ENCODE peak calls at places on chromosomes 1 and 21, in nine cellular contexts. One of them, this sample, is unnamed.

GRCh38 chr1:10630661-10631120 is 155.9 kb downstream of the PEX14 start:
- DNase-seq in fibroblast of the aortic adventitia: no peak
- DNase-seq in BE2C: no peak
- DNase-seq in CD8-positive, alpha-beta T cell: no peak
- DNase-seq in DND-41: no peak
- DNase-seq in transverse colon: no peak
- DNase-seq in AG09319: no peak
- DNase-seq in GM23338: no peak
- DNase-seq in endothelial cell: no peak
- DNase-seq in this sample: no peak

GRCh38 chr21:44525431-44526095 is 14.4 kb downstream of the KRTAP10-1 start:
- DNase-seq in GM23338: no peak
- DNase-seq in CD8-positive, alpha-beta T cell: no peak
- DNase-seq in BE2C: peak
- DNase-seq in AG09319: no peak
- DNase-seq in endothelial cell: no peak
- DNase-seq in transverse colon: peak
- DNase-seq in DND-41: no peak
- DNase-seq in fibroblast of the aortic adventitia: no peak
- DNase-seq in this sample: peak

GRCh38 chr1:29283804-29284195 is 47.5 kb downstream of the PTPRU start:
- DNase-seq in endothelial cell: no peak
- DNase-seq in GM23338: peak
- DNase-seq in fibroblast of the aortic adventitia: no peak
- DNase-seq in transverse colon: no peak
- DNase-seq in AG09319: no peak
- DNase-seq in BE2C: no peak
- DNase-seq in DND-41: no peak
- DNase-seq in CD8-positive, alpha-beta T cell: no peak
- DNase-seq in this sample: no peak

GRCh38 chr1:12138196-12139183 is 28.3 kb upstream of the TNFRSF1B start:
- DNase-seq in fibroblast of the aortic adventitia: no peak
- DNase-seq in AG09319: no peak
- DNase-seq in CD8-positive, alpha-beta T cell: no peak
- DNase-seq in transverse colon: no peak
- DNase-seq in DND-41: no peak
- DNase-seq in BE2C: no peak
- DNase-seq in endothelial cell: no peak
- DNase-seq in GM23338: no peak
- DNase-seq in this sample: no peak

GRCh38 chr1:204731997-204732396 is 46.5 kb upstream of the LRRN2 start:
- DNase-seq in CD8-positive, alpha-beta T cell: no peak
- DNase-seq in GM23338: no peak
- DNase-seq in endothelial cell: no peak
- DNase-seq in AG09319: no peak
- DNase-seq in transverse colon: no peak
- DNase-seq in BE2C: no peak
- DNase-seq in DND-41: no peak
- DNase-seq in fibroblast of the aortic adventitia: no peak
- DNase-seq in this sample: no peak

GRCh38 chr21:35606578-35606977 is 453.7 kb downstream of the SETD4 start:
- DNase-seq in fibroblast of the aortic adventitia: no peak
- DNase-seq in transverse colon: no peak
- DNase-seq in BE2C: no peak
- DNase-seq in GM23338: no peak
- DNase-seq in CD8-positive, alpha-beta T cell: no peak
- DNase-seq in DND-41: no peak
- DNase-seq in endothelial cell: no peak
- DNase-seq in AG09319: no peak
- DNase-seq in this sample: no peak

GRCh38 chr1:212759683-212760082 is 31.9 kb downstream of the NSL1 start:
- DNase-seq in DND-41: no peak
- DNase-seq in BE2C: no peak
- DNase-seq in fibroblast of the aortic adventitia: no peak
- DNase-seq in CD8-positive, alpha-beta T cell: no peak
- DNase-seq in endothelial cell: no peak
- DNase-seq in GM23338: no peak
- DNase-seq in transverse colon: no peak
- DNase-seq in AG09319: no peak
- DNase-seq in this sample: no peak

GRCh38 chr21:45993210-45994085 is 11.9 kb downstream of the COL6A1 start:
- DNase-seq in transverse colon: peak
- DNase-seq in DND-41: no peak
- DNase-seq in AG09319: no peak
- DNase-seq in fibroblast of the aortic adventitia: no peak
- DNase-seq in BE2C: peak
- DNase-seq in GM23338: no peak
- DNase-seq in CD8-positive, alpha-beta T cell: peak
- DNase-seq in endothelial cell: peak
- DNase-seq in this sample: peak

GRCh38 chr1:152953761-152954160 is 6.8 kb downstream of the SPRR5 start:
- DNase-seq in endothelial cell: no peak
- DNase-seq in transverse colon: no peak
- DNase-seq in BE2C: no peak
- DNase-seq in fibroblast of the aortic adventitia: no peak
- DNase-seq in CD8-positive, alpha-beta T cell: no peak
- DNase-seq in GM23338: no peak
- DNase-seq in DND-41: no peak
- DNase-seq in AG09319: no peak
- DNase-seq in this sample: no peak

GRCh38 chr1:33410091-33410701 is 20.7 kb downstream of the PHC2 start:
- DNase-seq in BE2C: peak
- DNase-seq in DND-41: no peak
- DNase-seq in fibroblast of the aortic adventitia: peak
- DNase-seq in CD8-positive, alpha-beta T cell: no peak
- DNase-seq in transverse colon: no peak
- DNase-seq in endothelial cell: no peak
- DNase-seq in GM23338: peak
- DNase-seq in AG09319: no peak
- DNase-seq in this sample: no peak

GRCh38 chr1:95916616-95917015 is 682.6 kb downstream of the RWDD3 start:
- DNase-seq in GM23338: peak
- DNase-seq in fibroblast of the aortic adventitia: peak
- DNase-seq in transverse colon: no peak
- DNase-seq in DND-41: no peak
- DNase-seq in BE2C: peak
- DNase-seq in endothelial cell: no peak
- DNase-seq in CD8-positive, alpha-beta T cell: no peak
- DNase-seq in AG09319: no peak
- DNase-seq in this sample: no peak

GRCh38 chr1:67688526-67689219 is 3.7 kb downstream of the GADD45A start:
- DNase-seq in DND-41: no peak
- DNase-seq in CD8-positive, alpha-beta T cell: no peak
- DNase-seq in endothelial cell: peak
- DNase-seq in transverse colon: no peak
- DNase-seq in GM23338: no peak
- DNase-seq in AG09319: no peak
- DNase-seq in fibroblast of the aortic adventitia: peak
- DNase-seq in BE2C: no peak
- DNase-seq in this sample: no peak

GRCh38 chr1:10431065-10431730 is 965 bp downstream of the CENPS start:
- DNase-seq in GM23338: peak
- DNase-seq in BE2C: no peak
- DNase-seq in DND-41: peak
- DNase-seq in CD8-positive, alpha-beta T cell: no peak
- DNase-seq in AG09319: no peak
- DNase-seq in transverse colon: no peak
- DNase-seq in fibroblast of the aortic adventitia: peak
- DNase-seq in endothelial cell: peak
- DNase-seq in this sample: no peak

GRCh38 chr1:162690672-162691434 is 58.6 kb downstream of the DDR2 start:
- DNase-seq in transverse colon: peak
- DNase-seq in fibroblast of the aortic adventitia: peak
- DNase-seq in DND-41: peak
- DNase-seq in GM23338: peak
- DNase-seq in endothelial cell: peak
- DNase-seq in AG09319: peak
- DNase-seq in BE2C: no peak
- DNase-seq in CD8-positive, alpha-beta T cell: no peak
- DNase-seq in this sample: no peak

GRCh38 chr1:7611421-7612010 is 159.6 kb upstream of the VAMP3 start:
- DNase-seq in AG09319: no peak
- DNase-seq in BE2C: no peak
- DNase-seq in DND-41: no peak
- DNase-seq in transverse colon: no peak
- DNase-seq in GM23338: no peak
- DNase-seq in fibroblast of the aortic adventitia: no peak
- DNase-seq in CD8-positive, alpha-beta T cell: no peak
- DNase-seq in endothelial cell: no peak
- DNase-seq in this sample: no peak

GRCh38 chr1:54808443-54809207 is 7.5 kb upstream of the TTC22 start:
- DNase-seq in CD8-positive, alpha-beta T cell: no peak
- DNase-seq in endothelial cell: no peak
- DNase-seq in fibroblast of the aortic adventitia: no peak
- DNase-seq in DND-41: no peak
- DNase-seq in GM23338: no peak
- DNase-seq in transverse colon: peak
- DNase-seq in AG09319: no peak
- DNase-seq in BE2C: no peak
- DNase-seq in this sample: no peak

GRCh38 chr1:179303173-179303572 is 9.6 kb downstream of the SOAT1 start:
- DNase-seq in GM23338: no peak
- DNase-seq in transverse colon: no peak
- DNase-seq in AG09319: no peak
- DNase-seq in CD8-positive, alpha-beta T cell: no peak
- DNase-seq in fibroblast of the aortic adventitia: no peak
- DNase-seq in DND-41: no peak
- DNase-seq in endothelial cell: no peak
- DNase-seq in BE2C: no peak
- DNase-seq in this sample: no peak

GRCh38 chr1:53485478-53486394 is 26.5 kb downstream of the DMRTB1 start:
- DNase-seq in BE2C: peak
- DNase-seq in DND-41: peak
- DNase-seq in AG09319: peak
- DNase-seq in CD8-positive, alpha-beta T cell: peak
- DNase-seq in transverse colon: peak
- DNase-seq in GM23338: peak
- DNase-seq in fibroblast of the aortic adventitia: peak
- DNase-seq in endothelial cell: peak
- DNase-seq in this sample: peak

GRCh38 chr1:235056937-235057336 is 71.7 kb downstream of the TOMM20 start:
- DNase-seq in BE2C: no peak
- DNase-seq in DND-41: no peak
- DNase-seq in GM23338: no peak
- DNase-seq in CD8-positive, alpha-beta T cell: no peak
- DNase-seq in endothelial cell: no peak
- DNase-seq in AG09319: no peak
- DNase-seq in fibroblast of the aortic adventitia: no peak
- DNase-seq in transverse colon: peak
- DNase-seq in this sample: no peak
- TF ChIP-seq CTCF in BE2C: no peak
- TF ChIP-seq CTCF in DND-41: no peak
- TF ChIP-seq CTCF in GM23338: peak
- TF ChIP-seq CTCF in CD8-positive, alpha-beta T cell: no peak
- TF ChIP-seq CTCF in endothelial cell: no peak
- TF ChIP-seq CTCF in AG09319: no peak
- TF ChIP-seq CTCF in fibroblast of the aortic adventitia: no peak
- TF ChIP-seq CTCF in transverse colon: peak
- TF ChIP-seq CTCF in this sample: no peak

GRCh38 chr1:118157506-118157905 is 27.5 kb downstream of the SPAG17 start:
- DNase-seq in fibroblast of the aortic adventitia: no peak
- DNase-seq in DND-41: no peak
- DNase-seq in GM23338: no peak
- DNase-seq in endothelial cell: no peak
- DNase-seq in AG09319: no peak
- DNase-seq in transverse colon: no peak
- DNase-seq in BE2C: no peak
- DNase-seq in CD8-positive, alpha-beta T cell: no peak
- DNase-seq in this sample: no peak

GRCh38 chr1:118151312-118151937 is 33.6 kb downstream of the SPAG17 start:
- DNase-seq in transverse colon: peak
- DNase-seq in DND-41: peak
- DNase-seq in fibroblast of the aortic adventitia: peak
- DNase-seq in GM23338: peak
- DNase-seq in AG09319: no peak
- DNase-seq in endothelial cell: peak
- DNase-seq in BE2C: peak
- DNase-seq in CD8-positive, alpha-beta T cell: no peak
- DNase-seq in this sample: no peak

GRCh38 chr1:118155106-118155505 is 29.9 kb downstream of the SPAG17 start:
- DNase-seq in BE2C: no peak
- DNase-seq in transverse colon: no peak
- DNase-seq in endothelial cell: no peak
- DNase-seq in DND-41: no peak
- DNase-seq in CD8-positive, alpha-beta T cell: no peak
- DNase-seq in fibroblast of the aortic adventitia: no peak
- DNase-seq in AG09319: no peak
- DNase-seq in GM23338: no peak
- DNase-seq in this sample: no peak

GRCh38 chr1:118158918-118159317 is 26.1 kb downstream of the SPAG17 start:
- DNase-seq in AG09319: no peak
- DNase-seq in CD8-positive, alpha-beta T cell: no peak
- DNase-seq in endothelial cell: no peak
- DNase-seq in GM23338: no peak
- DNase-seq in transverse colon: no peak
- DNase-seq in fibroblast of the aortic adventitia: peak
- DNase-seq in BE2C: no peak
- DNase-seq in DND-41: no peak
- DNase-seq in this sample: no peak

DNA sequence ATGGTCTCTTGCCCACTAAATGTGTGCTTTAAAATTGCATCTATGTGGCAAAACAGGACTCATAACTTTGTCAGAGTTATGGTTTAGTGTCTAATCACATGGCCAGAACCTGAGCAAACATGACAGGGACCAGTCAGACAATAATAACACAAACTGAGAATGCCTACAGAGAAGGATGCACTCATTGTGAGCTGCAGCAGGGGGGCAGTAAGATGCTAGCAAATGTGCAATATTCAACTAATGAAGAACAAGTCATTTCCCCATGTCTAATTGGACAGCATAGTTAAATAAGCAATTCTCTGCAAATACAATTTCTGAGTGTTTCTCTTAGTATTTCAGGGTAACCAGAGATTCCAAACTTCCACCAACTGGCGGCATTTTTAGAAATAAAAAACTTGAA is 30.8 kb downstream of the SPAG17 start:
- DNase-seq in CD8-positive, alpha-beta T cell: no peak
- DNase-seq in transverse colon: no peak
- DNase-seq in endothelial cell: no peak
- DNase-seq in BE2C: no peak
- DNase-seq in fibroblast of the aortic adventitia: no peak
- DNase-seq in AG09319: no peak
- DNase-seq in DND-41: no peak
- DNase-seq in GM23338: no peak
- DNase-seq in this sample: no peak
- TF ChIP-seq CTCF in CD8-positive, alpha-beta T cell: no peak
- TF ChIP-seq CTCF in transverse colon: no peak
- TF ChIP-seq CTCF in endothelial cell: no peak
- TF ChIP-seq CTCF in BE2C: peak
- TF ChIP-seq CTCF in fibroblast of the aortic adventitia: peak
- TF ChIP-seq CTCF in AG09319: peak
- TF ChIP-seq CTCF in DND-41: peak
- TF ChIP-seq CTCF in GM23338: peak
- TF ChIP-seq CTCF in this sample: no peak

GRCh38 chr1:171495444-171495843 is 10.1 kb downstream of the PRRC2C start:
- DNase-seq in endothelial cell: no peak
- DNase-seq in fibroblast of the aortic adventitia: no peak
- DNase-seq in CD8-positive, alpha-beta T cell: no peak
- DNase-seq in AG09319: no peak
- DNase-seq in BE2C: no peak
- DNase-seq in DND-41: no peak
- DNase-seq in transverse colon: no peak
- DNase-seq in GM23338: no peak
- DNase-seq in this sample: no peak
- TF ChIP-seq CTCF in endothelial cell: no peak
- TF ChIP-seq CTCF in fibroblast of the aortic adventitia: no peak
- TF ChIP-seq CTCF in CD8-positive, alpha-beta T cell: no peak
- TF ChIP-seq CTCF in AG09319: no peak
- TF ChIP-seq CTCF in BE2C: no peak
- TF ChIP-seq CTCF in DND-41: no peak
- TF ChIP-seq CTCF in transverse colon: no peak
- TF ChIP-seq CTCF in GM23338: no peak
- TF ChIP-seq CTCF in this sample: no peak

GRCh38 chr1:149942207-149942606 is 5.5 kb upstream of the MTMR11 start:
- DNase-seq in AG09319: no peak
- DNase-seq in BE2C: peak
- DNase-seq in DND-41: no peak
- DNase-seq in endothelial cell: peak
- DNase-seq in fibroblast of the aortic adventitia: peak
- DNase-seq in GM23338: peak
- DNase-seq in CD8-positive, alpha-beta T cell: no peak
- DNase-seq in transverse colon: peak
- DNase-seq in this sample: no peak
- TF ChIP-seq CTCF in AG09319: peak
- TF ChIP-seq CTCF in BE2C: peak
- TF ChIP-seq CTCF in DND-41: peak
- TF ChIP-seq CTCF in endothelial cell: no peak
- TF ChIP-seq CTCF in fibroblast of the aortic adventitia: peak
- TF ChIP-seq CTCF in GM23338: peak
- TF ChIP-seq CTCF in CD8-positive, alpha-beta T cell: no peak
- TF ChIP-seq CTCF in transverse colon: no peak
- TF ChIP-seq CTCF in this sample: no peak

This sample was measured in activated B cell treated with CpG ODN at 0.5 μM for 24 hours.